ENCODE peak calls at places on chromosomes 6 and 20, in seven cellular contexts. W is fibroblast of lung, F is PC-3, Z is H1, U is endothelial cell of umbilical vein, A is mammary epithelial cell, Q is GM23248. L is an unnamed sample. For H3K4me1, the result is how much of the 10 kb centered on the place peaks cover.

GRCh38 chr6:1485678-1486077 is 96.3 kb downstream of the FOXF2 start:
- DNase-seq in A (peak), Q (peak), W (peak), U (peak), F (peak), Z (no peak), L (peak)

GRCh38 chr6:137097057-137097456 is 52.3 kb upstream of the IL20RA start:
- DNase-seq in F (no peak), Q (peak), Z (no peak), W (no peak), A (no peak), U (no peak), L (peak)

GRCh38 chr6:21357262-21357661 is 236.3 kb upstream of the SOX4 start:
- DNase-seq in U (no peak), W (no peak), Z (no peak), F (no peak), Q (no peak), A (no peak), L (no peak)

GRCh38 chr6:122198922-122199321 is 200.5 kb upstream of the HSF2 start:
- DNase-seq in W (no peak), Z (no peak), A (no peak), U (no peak), Q (no peak), F (no peak), L (no peak)

GRCh38 chr6:50047026-50047425 is 2.7 kb downstream of the DEFB112 start:
- DNase-seq in Q (no peak), U (no peak), Z (no peak), F (no peak), A (no peak), W (no peak), L (no peak)

GRCh38 chr6:48994811-48995210 is 468.2 kb downstream of the MMUT start:
- DNase-seq in A (no peak), Q (no peak), U (no peak), F (peak), W (no peak), Z (no peak), L (no peak)

GRCh38 chr20:3896853-3897252 is 7.7 kb downstream of the PANK2 start:
- DNase-seq in Q (no peak), U (no peak), A (no peak), Z (no peak), F (no peak), W (no peak), L (no peak)

GRCh38 chr6:113630738-113631535 is 226.2 kb upstream of the MARCKS start:
- DNase-seq in Z (no peak), U (peak), Q (peak), F (peak), A (peak), W (peak), L (peak)

GRCh38 chr6:12958052-12958706 is 241.6 kb downstream of the PHACTR1 start:
- DNase-seq in F (no peak), Q (peak), U (peak), Z (no peak), W (peak), A (no peak), L (no peak)

GRCh38 chr6:20251525-20251924 is 39.3 kb upstream of the MBOAT1 start:
- DNase-seq in W (no peak), Z (no peak), A (no peak), Q (no peak), F (no peak), U (no peak), L (no peak)

GRCh38 chr6:136113736-136114173 is 136.4 kb downstream of the MTFR2 start:
- DNase-seq in W (peak), F (peak), A (peak), U (peak), Z (no peak), Q (peak), L (peak)

GRCh38 chr20:45097485-45098095 is 3.3 kb downstream of the KCNS1 start:
- DNase-seq in A (no peak), Z (no peak), W (peak), Q (peak), F (no peak), U (peak), L (no peak)

GRCh38 chr6:37056439-37057127 is 51.1 kb downstream of the FGD2 start:
- DNase-seq in W (peak), Z (no peak), F (peak), Q (peak), U (no peak), A (peak), L (peak)

GRCh38 chr20:20566523-20566922 is 145.9 kb downstream of the RALGAPA2 start:
- DNase-seq in U (no peak), A (no peak), Z (no peak), Q (no peak), F (no peak), W (no peak), L (no peak)

GRCh38 chr20:10572853-10573252 is 100.9 kb downstream of the JAG1 start:
- DNase-seq in F (no peak), U (no peak), A (no peak), W (no peak), Q (no peak), Z (no peak), L (no peak)

GRCh38 chr6:47934023-47934422 is 152.2 kb downstream of the OPN5 start:
- DNase-seq in Q (no peak), Z (no peak), W (no peak), U (no peak), A (no peak), F (no peak), L (no peak)

GRCh38 chr6:169722362-169723199 is 1.7 kb downstream of the PHF10 start:
- DNase-seq in Z (no peak), F (peak), W (peak), Q (peak), A (peak), U (peak), L (peak)

GRCh38 chr6:166307082-166307980 is 861 bp downstream of the PRR18 start:
- DNase-seq in F (no peak), Q (peak), Z (no peak), A (no peak), U (no peak), W (peak), L (peak)

DNA sequence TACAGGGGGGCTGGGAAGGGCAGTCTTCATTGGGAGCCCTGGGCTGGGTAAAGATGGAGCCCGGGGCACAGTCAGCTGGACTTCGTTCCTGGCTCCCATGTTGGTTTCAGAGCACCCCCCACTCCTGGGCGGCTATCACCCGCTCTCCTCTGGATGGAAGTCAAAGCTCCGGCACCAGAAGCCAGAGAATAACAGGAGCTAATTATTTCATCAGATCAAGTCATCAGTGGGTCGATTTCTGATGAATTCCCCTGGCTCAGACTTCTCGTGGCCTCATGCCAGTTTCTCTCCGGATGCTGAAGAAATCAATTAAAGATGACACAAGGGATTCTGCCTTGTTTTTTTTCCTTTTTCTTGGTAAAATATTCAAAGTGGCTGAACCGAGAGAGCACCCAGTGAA is 22.6 kb downstream of the SULF2 start:
- DNase-seq in Q (peak), U (no peak), W (peak), F (no peak), A (no peak), Z (no peak), L (no peak)
- H3K4me3 ChIP-seq in Q (no peak), U (no peak), W (no peak), F (no peak), A (no peak), Z (no peak), L (no peak)

GRCh38 chr6:128586095-128586494 is 65.7 kb upstream of the PTPRK start:
- DNase-seq in F (no peak), Z (no peak), A (no peak), W (no peak), Q (no peak), U (no peak), L (no peak)
- H3K4me1 ChIP-seq in F (under half), Z (under half), A (under half), W (under half), Q (under half), U (under half), L (under half)

GRCh38 chr6:14475306-14475705 is 357.7 kb downstream of the CD83 start:
- DNase-seq in Z (no peak), U (no peak), A (no peak), F (no peak), Q (no peak), W (no peak), L (no peak)
- H3K9ac ChIP-seq in Z (no peak), U (no peak), A (no peak), F (no peak), Q (no peak), W (no peak), L (no peak)

DNA sequence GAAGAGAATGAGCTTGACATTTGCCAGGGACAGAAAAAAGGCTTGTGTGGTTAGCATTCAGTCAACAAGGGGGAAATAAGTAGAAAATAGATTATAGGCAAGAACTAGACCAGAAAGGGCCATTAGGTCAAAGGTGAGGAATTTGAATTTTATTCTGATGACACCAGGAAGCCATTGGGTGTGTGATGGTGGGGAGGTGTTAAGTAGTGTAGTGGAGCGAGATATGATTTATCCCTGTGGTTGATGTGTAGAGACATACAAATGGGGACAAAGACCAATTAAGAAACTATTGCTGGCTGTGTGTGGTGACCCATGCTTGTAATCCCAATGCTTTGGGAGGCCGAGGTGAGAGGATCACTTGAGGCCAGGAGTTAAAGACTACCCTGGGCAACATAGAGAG is 11.0 kb downstream of the DSTN start:
- DNase-seq in Z (no peak), U (no peak), A (no peak), W (no peak), Q (no peak), F (no peak), L (no peak)
- H3K4me3 ChIP-seq in Z (no peak), U (no peak), A (no peak), W (no peak), Q (no peak), F (no peak), L (no peak)

DNA sequence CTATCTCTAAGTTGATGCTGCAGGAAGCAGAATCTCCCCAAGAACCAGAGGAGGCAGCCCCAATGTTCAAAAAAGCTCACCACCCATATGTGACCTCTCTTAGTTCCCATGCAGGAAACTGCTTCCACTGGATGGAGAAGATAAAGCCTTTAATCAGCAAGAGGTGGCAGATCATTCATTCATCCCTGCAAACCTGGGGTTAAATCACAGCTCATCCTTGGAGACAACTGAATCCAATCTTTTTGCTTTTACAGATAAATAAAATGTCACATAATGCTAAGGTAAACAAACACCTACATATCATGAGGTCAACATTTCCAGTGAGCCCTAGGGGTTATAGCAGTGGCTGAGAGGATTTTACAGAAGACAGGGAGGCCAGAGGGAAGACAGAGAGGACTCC is 112.7 kb upstream of the CD93 start:
- DNase-seq in W (no peak), A (no peak), U (no peak), Q (no peak), Z (no peak), F (no peak), L (no peak)
- H3K4me1 ChIP-seq in W (under half), A (under half), U (under half), Q (under half), Z (under half), F (under half), L (under half)

GRCh38 chr6:87721311-87721710 is 19.3 kb upstream of the AKIRIN2 start:
- DNase-seq in Z (no peak), Q (peak), F (no peak), W (peak), U (no peak), A (no peak), L (peak)

GRCh38 chr6:87722831-87723726 is 21.0 kb upstream of the AKIRIN2 start:
- DNase-seq in U (peak), A (peak), W (peak), Z (peak), Q (peak), F (peak), L (peak)

GRCh38 chr6:87723727-87724078 is 21.7 kb upstream of the AKIRIN2 start:
- DNase-seq in F (no peak), U (no peak), Z (no peak), A (no peak), W (peak), Q (no peak), L (no peak)

GRCh38 chr6:87728706-87729105 is 26.7 kb upstream of the AKIRIN2 start:
- DNase-seq in Q (no peak), U (no peak), A (no peak), Z (no peak), F (no peak), W (no peak), L (no peak)

GRCh38 chr6:87724994-87725811 is 23.2 kb upstream of the AKIRIN2 start:
- DNase-seq in U (no peak), A (no peak), W (no peak), F (no peak), Q (no peak), Z (no peak), L (no peak)
- H3K9ac ChIP-seq in U (no peak), A (no peak), W (no peak), F (no peak), Q (no peak), Z (no peak), L (no peak)

GRCh38 chr6:138162104-138162946 is 586 bp downstream of the ARFGEF3 start:
- DNase-seq in Z (no peak), W (peak), F (peak), A (no peak), U (peak), Q (peak), L (peak)
- H3K4me3 ChIP-seq in Z (peak), W (peak), F (peak), A (peak), U (peak), Q (peak), L (peak)

DNA sequence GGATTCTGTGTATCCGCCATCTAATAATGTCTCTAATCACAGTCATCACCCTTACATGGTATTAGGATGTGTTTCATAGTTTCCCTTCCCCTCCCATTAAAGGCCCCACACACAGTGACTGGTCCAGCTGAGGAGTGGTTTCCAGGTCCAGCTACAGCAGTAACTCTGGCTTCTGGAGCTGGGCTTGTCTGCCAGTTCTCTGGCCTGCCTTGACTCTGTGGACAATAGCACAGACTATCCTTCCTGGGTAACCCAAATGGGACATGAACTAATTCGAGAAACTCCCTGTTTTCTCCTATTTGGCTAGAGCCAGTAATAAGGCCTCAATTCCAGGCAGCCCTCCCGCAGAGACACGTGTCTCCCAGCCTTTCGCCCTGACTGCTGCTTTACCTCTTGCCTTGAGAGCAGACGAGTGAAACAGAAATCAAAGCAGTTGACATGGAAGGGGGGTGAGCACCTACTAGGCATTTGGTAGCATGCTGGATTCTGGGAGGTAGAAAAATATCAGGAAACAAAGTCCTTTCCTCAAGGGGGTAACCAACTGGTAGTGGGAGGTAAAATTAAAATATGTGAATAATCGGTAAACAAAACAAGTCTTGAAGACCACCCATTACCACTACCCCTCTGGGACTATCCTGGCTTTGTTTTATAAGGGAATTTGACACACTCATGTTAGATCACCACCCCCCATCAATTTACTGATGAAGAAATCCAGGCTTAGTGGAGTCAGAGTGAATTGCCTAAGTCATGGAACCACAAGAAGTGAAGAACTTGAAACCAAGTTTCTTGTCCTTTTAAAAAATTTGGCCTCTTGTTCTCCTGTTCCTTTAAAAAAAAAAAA is 1.2 kb downstream of the TRAF3IP2 start:
- DNase-seq in Z (no peak), U (peak), Q (peak), W (peak), F (peak), A (peak), L (peak)
- H3K4me1 ChIP-seq in Z (under half), U (half or more), Q (half or more), W (under half), F (under half), A (under half), L (half or more)